ENCODE peak calls at places on chromosomes 7 and 10, in five cellular contexts. O is WTC11, Z is K562, A is GM12878, L is HepG2. Y is an unnamed sample.
A peak's percentile ranks its signal among the peaks of the same experiment; 100 is the strongest.

GRCh38 chr7:81816312-81816711 is 46.5 kb upstream of the HGF start:
- DNase-seq in O (no peak), Z (no peak), A (no peak), L (no peak), Y (no peak)

GRCh38 chr7:1956611-1957470 is 275.9 kb downstream of the MAD1L1 start:
- DNase-seq in O (no peak), Z (no peak), A (no peak), L (no peak), Y (no peak)

GRCh38 chr7:44912775-44913347 is 27.5 kb upstream of the PURB start:
- DNase-seq in O (no peak), Z (peak; percentile 16), A (no peak), L (peak; percentile 20), Y (no peak)

GRCh38 chr10:6082496-6083395 is 6.1 kb upstream of the RBM17 start:
- DNase-seq in O (no peak), Z (no peak), A (no peak), L (no peak), Y (no peak)

GRCh38 chr7:139745330-139746143 is 32.3 kb downstream of the HIPK2 start:
- DNase-seq in O (no peak), Z (no peak), A (no peak), L (peak; percentile 89), Y (no peak)

GRCh38 chr7:101911800-101912705 is 94.6 kb downstream of the CUX1 start:
- DNase-seq in O (no peak), Z (peak; percentile 70), A (no peak), L (peak; percentile 63), Y (no peak)

GRCh38 chr7:1758859-1759521 is 88.9 kb downstream of the ELFN1 start:
- DNase-seq in O (no peak), Z (no peak), A (no peak), L (no peak), Y (no peak)

GRCh38 chr7:107322015-107322414 is 147.8 kb upstream of the GPR22 start:
- DNase-seq in O (no peak), Z (peak; percentile 80), A (no peak), L (no peak), Y (no peak)

GRCh38 chr10:34814228-34815173 is 595 bp downstream of the PARD3 start:
- DNase-seq in O (peak; percentile 63), Z (peak; percentile 35), A (no peak), L (peak; percentile 51), Y (no peak)

GRCh38 chr7:98369726-98370125 is 31.2 kb downstream of the BAIAP2L1 start:
- DNase-seq in O (no peak), Z (no peak), A (no peak), L (no peak), Y (no peak)

GRCh38 chr7:34067406-34067805 is 162.1 kb downstream of the BMPER start:
- DNase-seq in O (no peak), Z (no peak), A (no peak), L (no peak), Y (no peak)

GRCh38 chr7:88254721-88255120 is 34.9 kb upstream of the SRI start:
- DNase-seq in O (no peak), Z (no peak), A (no peak), L (peak; percentile 3), Y (no peak)

DNA sequence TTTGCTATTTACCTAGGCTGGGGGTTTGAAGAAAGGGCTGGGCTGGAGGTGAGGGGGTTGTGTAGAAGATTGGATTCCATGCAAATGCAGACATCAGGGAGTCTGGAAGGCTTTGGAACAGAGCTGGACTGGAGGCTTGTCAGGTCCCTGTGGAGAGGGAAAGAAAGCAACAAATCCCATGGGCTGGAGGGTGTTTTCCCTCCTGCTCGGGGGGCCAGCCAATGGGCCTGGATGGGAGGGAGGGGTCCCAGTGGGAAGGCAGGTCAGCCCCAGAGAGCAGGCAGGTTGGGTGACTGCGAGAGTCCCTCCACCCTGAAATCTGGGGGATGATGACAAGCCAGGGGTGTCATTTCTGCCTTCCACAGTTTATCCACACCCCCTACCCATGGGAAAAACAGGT is 431.8 kb downstream of the RPS24 start:
- DNase-seq in O (no peak), Z (no peak), A (no peak), L (no peak), Y (no peak)
- TF ChIP-seq USF2 in O (no peak), Z (no peak), A (no peak), L (no peak), Y (no peak)

DNA sequence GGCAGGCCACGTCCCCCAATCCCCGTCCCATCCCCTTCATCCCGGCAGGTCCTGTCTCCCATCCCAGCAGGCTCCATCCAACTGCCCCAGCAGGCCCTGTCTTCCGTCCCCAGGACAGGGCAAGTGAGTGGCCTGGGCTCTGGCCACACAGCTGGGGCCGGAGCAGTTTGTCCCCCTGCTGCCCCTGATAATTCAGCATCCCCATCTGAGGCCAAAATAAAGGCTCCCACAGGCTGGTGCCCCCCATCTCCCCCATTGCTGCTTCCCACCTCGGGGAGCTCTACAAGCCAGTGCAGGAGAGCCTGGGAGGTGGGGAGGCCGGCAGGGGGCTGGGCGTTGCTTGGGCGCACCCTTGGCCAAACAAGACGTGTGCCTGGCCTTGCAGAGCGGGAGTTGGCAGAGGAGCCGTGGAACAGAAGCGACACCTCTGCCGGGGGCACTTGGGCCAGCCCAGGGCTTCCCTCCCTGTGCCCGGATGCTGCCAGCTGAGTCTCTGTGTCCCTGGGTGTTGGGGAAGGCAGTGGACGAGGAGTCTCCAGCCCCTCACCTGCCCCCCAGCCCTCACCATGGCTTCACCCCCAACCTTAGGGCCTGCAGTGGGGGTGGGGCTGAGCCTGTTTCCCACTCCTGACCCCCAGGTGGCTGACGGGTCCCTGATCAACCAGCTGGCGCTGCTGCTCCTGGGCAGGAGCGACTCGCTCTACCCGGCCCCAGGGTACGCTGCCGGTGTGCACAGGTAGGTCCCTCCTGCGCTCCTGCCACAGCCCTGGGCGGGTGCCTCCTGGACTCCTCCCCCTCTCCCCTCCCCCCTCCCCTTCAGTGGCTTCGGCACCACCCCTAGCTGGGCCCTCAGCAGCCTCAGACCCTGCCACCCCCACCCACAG is 14.0 kb downstream of the AP5Z1 start:
- DNase-seq in O (no peak), Z (no peak), A (no peak), L (no peak), Y (no peak)
- TF ChIP-seq CREB1 in O (no peak), Z (no peak), A (no peak), L (no peak), Y (no peak)

GRCh38 chr10:91759581-91759986 is 38.6 kb upstream of the TNKS2 start:
- DNase-seq in O (no peak), Z (peak; percentile 11), A (no peak), L (no peak), Y (no peak)

GRCh38 chr10:91756286-91756685 is 41.9 kb upstream of the TNKS2 start:
- DNase-seq in O (no peak), Z (no peak), A (no peak), L (no peak), Y (no peak)

GRCh38 chr10:91762878-91763277 is 35.3 kb upstream of the TNKS2 start:
- DNase-seq in O (no peak), Z (no peak), A (no peak), L (no peak), Y (no peak)

DNA sequence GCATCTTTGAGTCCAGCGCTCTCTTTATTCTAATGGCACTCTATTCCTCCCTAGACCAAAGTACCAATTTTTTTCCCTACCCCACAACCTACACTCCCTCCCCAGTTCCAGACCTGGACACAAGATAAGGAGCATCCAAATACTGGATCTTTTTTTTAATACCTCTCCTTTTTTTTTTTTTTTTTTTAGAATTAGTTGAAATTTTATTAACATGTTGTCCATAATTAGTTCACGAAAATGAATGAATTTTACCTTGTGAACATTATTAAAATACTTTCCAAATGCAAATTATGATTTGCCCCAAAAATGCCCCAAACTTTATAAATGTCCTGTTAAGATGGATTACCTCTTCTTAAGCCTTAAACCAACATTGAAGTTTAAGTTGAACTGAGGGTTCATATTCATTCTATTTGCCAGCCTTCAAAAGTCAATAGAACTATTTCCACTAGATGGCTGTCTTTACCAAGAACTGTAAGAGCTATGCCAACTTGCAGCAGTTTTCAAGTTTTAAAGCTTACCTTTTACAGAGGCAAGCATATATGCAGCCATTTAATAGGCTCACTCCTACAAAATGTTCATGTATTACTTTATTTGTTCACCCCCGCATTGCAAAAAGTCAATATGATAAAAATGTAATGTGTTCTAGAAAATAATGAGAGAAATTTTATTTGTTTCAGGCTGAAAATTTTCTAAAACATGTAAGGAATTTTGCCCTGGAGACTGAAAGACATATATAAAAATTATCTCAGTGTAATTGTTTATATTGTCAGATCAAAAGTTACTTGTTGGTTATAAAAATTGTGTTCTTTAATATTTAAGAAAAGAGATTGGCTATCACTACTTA is 39.7 kb upstream of the TNKS2 start:
- DNase-seq in O (no peak), Z (peak; percentile 38), A (peak; percentile 11), L (peak; percentile 72), Y (no peak)
- TF ChIP-seq USF2 in O (no peak), Z (no peak), A (no peak), L (no peak), Y (no peak)

GRCh38 chr10:7281429-7281828 is 129.4 kb downstream of the SFMBT2 start:
- DNase-seq in O (no peak), Z (no peak), A (no peak), L (no peak), Y (no peak)
- TF ChIP-seq CREB1 in O (no peak), Z (no peak), A (no peak), L (no peak), Y (no peak)

DNA sequence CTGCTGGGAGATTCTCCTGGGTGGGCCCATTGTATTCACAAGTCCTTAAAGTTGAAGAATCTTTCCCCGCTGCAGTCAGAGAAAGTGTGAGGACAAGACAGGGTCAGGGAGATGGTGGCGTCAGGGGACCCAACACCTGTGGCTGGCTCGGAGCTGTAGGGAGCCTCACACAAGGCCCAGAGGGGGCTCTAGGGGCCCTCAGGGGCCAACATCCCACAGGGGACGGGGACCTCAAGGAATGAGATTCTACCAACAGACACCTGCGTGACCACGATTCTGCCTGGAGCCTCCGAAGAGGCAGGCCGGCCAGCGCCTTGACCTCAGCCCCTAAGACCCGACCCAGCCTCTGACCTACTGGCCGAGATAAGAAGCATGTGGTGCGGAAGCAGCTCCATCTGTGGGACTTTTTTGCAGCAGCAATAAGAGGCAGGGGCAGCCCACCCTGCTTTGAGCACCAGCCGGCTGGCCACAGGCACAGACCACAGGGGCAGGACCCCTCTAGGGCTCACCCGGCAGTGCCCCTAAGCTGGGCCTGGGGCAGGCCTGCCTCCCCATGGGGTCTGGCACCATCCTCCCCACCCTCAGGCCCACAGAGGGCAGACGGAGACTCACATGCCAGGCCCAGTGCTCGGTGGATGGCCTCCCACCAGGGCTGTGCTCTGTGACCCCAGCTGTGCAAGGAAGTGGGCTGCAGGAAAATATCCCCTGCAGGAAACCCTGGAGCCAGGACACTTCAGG is 13.2 kb downstream of the RASGEF1A start:
- DNase-seq in O (no peak), Z (no peak), A (no peak), L (no peak), Y (no peak)
- TF ChIP-seq USF2 in O (no peak), Z (no peak), A (no peak), L (no peak), Y (no peak)

DNA sequence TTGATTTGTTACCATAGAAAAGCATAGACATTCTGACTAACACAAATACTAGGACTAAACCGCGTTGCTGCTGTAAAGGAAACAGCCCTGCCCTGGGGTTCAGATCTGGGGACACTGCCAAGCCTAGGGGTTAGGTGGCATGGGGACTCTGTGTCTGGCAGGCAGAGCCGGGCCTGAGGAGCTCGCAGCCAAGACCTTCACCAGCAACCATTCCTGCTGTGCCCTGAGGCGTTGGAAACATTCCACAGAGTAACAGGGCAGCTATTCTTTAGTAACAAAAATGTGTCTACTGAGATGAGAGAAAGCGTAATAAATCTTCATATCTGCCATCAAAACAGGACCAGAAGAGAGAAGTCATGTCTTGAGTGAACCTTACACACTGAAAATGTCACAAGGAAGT is 280.6 kb downstream of the POM121L12 start:
- DNase-seq in O (peak; percentile 12), Z (no peak), A (no peak), L (no peak), Y (no peak)
- TF ChIP-seq CREB1 in O (no peak), Z (no peak), A (no peak), L (no peak), Y (no peak)